ENCODE peak calls at places on chromosomes 7 and 10, in six cellular contexts. I, M, P, R, N and V are unnamed samples.

GRCh38 chr7:129292861-129293260 is 68.0 kb downstream of the AHCYL2 start:
- DNase-seq in I (no peak), M (no peak), P (no peak), R (no peak), N (no peak), V (no peak)

GRCh38 chr7:76048668-76048988 is 722 bp downstream of the MDH2 start:
- DNase-seq in I (no peak), M (peak), P (no peak), R (no peak), N (peak), V (no peak)

GRCh38 chr7:131859162-131859821 is 302.9 kb upstream of the PODXL start:
- DNase-seq in I (peak), M (peak), P (peak), R (peak), N (peak), V (peak)

GRCh38 chr7:81308643-81309354 is 389.9 kb upstream of the SEMA3C start:
- DNase-seq in I (no peak), M (no peak), P (no peak), R (no peak), N (no peak), V (no peak)

GRCh38 chr7:84914598-84914997 is 272.3 kb downstream of the SEMA3D start:
- DNase-seq in I (no peak), M (no peak), P (no peak), R (no peak), N (peak), V (no peak)

GRCh38 chr10:67606572-67606971 is 89.4 kb downstream of the CTNNA3 start:
- DNase-seq in I (no peak), M (no peak), P (no peak), R (peak), N (no peak), V (no peak)

GRCh38 chr7:105487559-105488218 is 34.4 kb downstream of the PUS7 start:
- DNase-seq in I (peak), M (peak), P (no peak), R (peak), N (no peak), V (peak)

GRCh38 chr10:8583096-8583495 is 528.6 kb downstream of the GATA3 start:
- DNase-seq in I (no peak), M (no peak), P (no peak), R (no peak), N (no peak), V (no peak)

GRCh38 chr7:110283056-110283455 is 807.9 kb upstream of the LRRN3 start:
- DNase-seq in I (no peak), M (peak), P (no peak), R (peak), N (no peak), V (peak)

DNA sequence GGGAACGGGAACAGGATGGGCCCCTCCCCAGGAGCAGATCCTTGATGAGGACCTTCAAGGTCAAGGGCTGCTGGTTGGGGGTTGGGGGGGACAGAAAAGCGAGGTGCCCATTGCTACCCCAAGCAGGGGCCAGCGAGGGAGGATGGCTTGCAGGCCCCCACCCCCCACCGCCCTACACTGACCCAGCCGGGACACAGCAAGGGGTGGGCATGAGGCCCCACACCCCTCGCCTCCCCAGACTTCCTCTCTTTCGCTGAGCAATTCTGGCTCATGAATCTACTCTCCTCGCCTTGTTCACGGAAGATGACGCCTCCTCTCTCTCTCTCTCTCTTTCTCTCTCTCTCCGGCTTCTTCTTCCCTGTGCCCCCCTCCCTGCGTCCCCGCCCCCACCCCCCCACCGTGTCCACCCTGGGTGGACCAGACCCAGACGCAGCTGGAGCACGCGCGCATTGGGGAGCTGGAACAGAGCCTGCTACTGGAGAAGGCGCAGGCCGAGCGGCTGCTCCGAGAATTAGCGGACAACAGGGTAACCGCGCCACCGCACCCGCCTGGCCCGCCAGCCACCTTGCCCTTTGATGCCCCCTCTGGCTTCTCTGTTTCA is 81.1 kb upstream of the GTF2IRD1 start:
- DNase-seq in I (peak), M (peak), P (peak), R (no peak), N (no peak), V (no peak)
- H3K4me3 ChIP-seq in I (peak), M (no peak), P (peak), R (no peak), N (no peak), V (no peak)

GRCh38 chr10:121088524-121088923 is 237.4 kb downstream of the WDR11 start:
- DNase-seq in I (no peak), M (peak), P (no peak), R (peak), N (peak), V (no peak)
- TF ChIP-seq CTCF in I (no peak), M (peak), P (no peak), R (peak), N (peak), V (peak)

GRCh38 chr7:13963925-13964324 is 25.5 kb downstream of the ETV1 start:
- DNase-seq in I (no peak), M (no peak), P (no peak), R (no peak), N (no peak), V (no peak)

GRCh38 chr7:13965077-13965476 is 24.4 kb downstream of the ETV1 start:
- DNase-seq in I (no peak), M (no peak), P (no peak), R (no peak), N (no peak), V (no peak)
- H3K4me3 ChIP-seq in I (no peak), M (no peak), P (no peak), R (no peak), N (no peak), V (no peak)

DNA sequence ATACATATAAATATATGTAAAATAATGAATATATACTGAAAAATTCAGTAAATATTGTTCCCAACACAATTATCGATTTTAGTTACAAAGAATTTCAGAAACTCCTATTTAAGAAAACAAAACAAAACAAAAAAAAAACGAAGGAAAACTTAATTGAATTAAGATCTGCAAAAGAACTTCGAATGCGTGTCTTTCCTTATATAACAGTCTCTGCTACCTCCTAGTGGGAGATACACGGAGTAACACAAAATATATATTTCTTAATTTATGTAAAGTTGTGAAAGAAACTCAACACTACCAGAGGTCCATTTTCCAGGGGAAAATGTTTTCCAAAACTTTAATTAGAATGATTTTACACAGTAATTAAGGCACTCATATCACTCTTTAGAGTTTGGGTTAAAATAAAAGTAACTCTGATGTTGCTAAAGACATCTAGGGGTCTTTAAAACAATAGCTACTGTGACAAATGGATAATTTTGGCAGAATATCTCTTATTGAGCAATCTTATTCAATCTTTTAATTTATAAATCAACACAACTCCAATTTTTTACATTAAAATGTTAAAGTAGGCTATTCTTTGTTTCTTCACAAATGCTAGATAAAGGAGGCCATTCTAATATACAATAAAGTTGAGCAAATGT is 41.6 kb downstream of the NEBL start:
- DNase-seq in I (no peak), M (peak), P (no peak), R (peak), N (no peak), V (no peak)
- TF ChIP-seq CTCF in I (no peak), M (peak), P (no peak), R (peak), N (no peak), V (peak)

GRCh38 chr10:91629715-91630549 is 2.9 kb downstream of the PPP1R3C start:
- DNase-seq in I (no peak), M (no peak), P (no peak), R (peak), N (no peak), V (no peak)

GRCh38 chr10:91632671-91633550 is at the start of gene PPP1R3C:
- DNase-seq in I (peak), M (peak), P (peak), R (peak), N (peak), V (no peak)

GRCh38 chr10:91627344-91628102 is 5.3 kb downstream of the PPP1R3C start:
- DNase-seq in I (no peak), M (no peak), P (no peak), R (no peak), N (no peak), V (no peak)

GRCh38 chr10:91634246-91634645 is 1.4 kb upstream of the PPP1R3C start:
- DNase-seq in I (no peak), M (no peak), P (no peak), R (no peak), N (no peak), V (no peak)

GRCh38 chr10:91630592-91630991 is 2.3 kb downstream of the PPP1R3C start:
- DNase-seq in I (no peak), M (no peak), P (no peak), R (no peak), N (no peak), V (no peak)
- H3K4me3 ChIP-seq in I (peak), M (no peak), P (no peak), R (no peak), N (no peak), V (no peak)

GRCh38 chr10:126878594-126878993 is 26.6 kb upstream of the DOCK1 start:
- DNase-seq in I (no peak), M (no peak), P (no peak), R (no peak), N (no peak), V (no peak)

GRCh38 chr10:126876456-126876855 is 28.8 kb upstream of the DOCK1 start:
- DNase-seq in I (no peak), M (no peak), P (no peak), R (no peak), N (no peak), V (no peak)

GRCh38 chr10:126872768-126873167 is 32.5 kb upstream of the DOCK1 start:
- DNase-seq in I (no peak), M (no peak), P (no peak), R (no peak), N (no peak), V (no peak)

GRCh38 chr10:126880926-126881325 is 24.3 kb upstream of the DOCK1 start:
- DNase-seq in I (no peak), M (no peak), P (no peak), R (no peak), N (no peak), V (no peak)

DNA sequence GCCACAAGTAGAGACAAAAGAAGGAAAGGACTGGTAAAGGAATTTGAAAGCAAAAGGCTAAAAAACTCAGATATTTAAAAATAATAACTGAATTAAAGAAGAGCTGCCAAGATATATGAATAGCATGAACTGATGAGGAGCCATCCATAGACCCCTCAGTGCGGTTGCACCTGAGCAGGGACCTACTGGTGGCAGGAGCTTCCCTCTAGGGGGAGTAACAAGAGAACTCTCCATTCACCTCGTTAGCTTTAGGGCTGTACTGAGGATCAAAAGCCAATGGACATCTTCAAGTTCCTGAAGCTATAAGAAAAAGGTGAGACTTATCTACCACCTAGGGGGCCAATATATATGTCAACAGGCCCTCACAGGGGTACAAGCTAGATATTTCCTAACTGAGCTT is 27.8 kb upstream of the DOCK1 start:
- DNase-seq in I (no peak), M (no peak), P (no peak), R (no peak), N (no peak), V (no peak)
- TF ChIP-seq CTCF in I (no peak), M (no peak), P (no peak), R (no peak), N (no peak), V (no peak)

DNA sequence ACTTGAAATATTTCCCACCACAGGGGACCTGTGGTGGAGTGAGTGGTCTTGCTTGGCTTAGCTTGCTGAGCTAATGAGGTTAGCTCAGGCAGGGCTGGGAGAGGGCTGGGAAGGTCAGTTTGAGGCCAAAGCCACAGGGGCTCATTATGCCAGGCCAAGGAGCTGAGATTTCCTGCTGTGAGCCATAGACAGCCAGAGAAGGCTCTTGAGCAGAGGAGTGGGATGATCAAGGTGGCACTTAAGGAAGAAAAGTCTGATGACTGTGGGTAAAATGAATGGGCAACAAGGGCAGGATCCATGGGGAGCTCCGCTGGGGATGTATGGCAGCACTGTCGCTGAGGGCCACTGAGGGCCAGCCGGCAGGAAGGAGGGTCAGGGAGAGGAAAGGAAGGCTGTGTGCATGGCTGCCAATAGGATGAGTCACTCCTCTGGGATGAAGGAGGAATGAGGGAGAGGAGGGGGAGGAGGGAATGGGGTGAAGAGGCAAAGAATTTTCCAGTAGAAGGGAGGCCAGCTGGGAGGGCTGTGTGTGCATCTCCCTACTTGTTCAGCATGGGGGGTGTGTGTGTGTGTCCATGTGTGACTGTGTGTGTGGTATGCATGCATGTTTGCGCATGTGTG is 18.7 kb upstream of the ZNF488 start:
- DNase-seq in I (peak), M (peak), P (peak), R (peak), N (peak), V (no peak)
- H3K4me3 ChIP-seq in I (no peak), M (no peak), P (no peak), R (no peak), N (no peak), V (no peak)